ENCODE peak calls at places on chromosomes 4 and X, in seven cellular contexts. One of them, this sample, is unnamed. For H3K9me3, the result is how much of the 10 kb centered on the place peaks cover.

GRCh38 chr4:87078987-87079469 is 141.4 kb downstream of the KLHL8 start:
- DNase-seq in neuronal stem cell: no peak
- DNase-seq in osteoblast: no peak
- DNase-seq in K562: no peak
- DNase-seq in cardiac muscle cell: no peak
- DNase-seq in fibroblast of lung: peak
- DNase-seq in breast epithelium: no peak
- DNase-seq in this sample: no peak

GRCh38 chr4:23333946-23334878 is 555.6 kb downstream of the PPARGC1A start:
- DNase-seq in neuronal stem cell: no peak
- DNase-seq in osteoblast: no peak
- DNase-seq in K562: peak
- DNase-seq in cardiac muscle cell: peak
- DNase-seq in fibroblast of lung: peak
- DNase-seq in breast epithelium: no peak
- DNase-seq in this sample: no peak

GRCh38 chr4:92236907-92237306 is 66.9 kb upstream of the GRID2 start:
- DNase-seq in neuronal stem cell: no peak
- DNase-seq in osteoblast: no peak
- DNase-seq in K562: no peak
- DNase-seq in cardiac muscle cell: no peak
- DNase-seq in fibroblast of lung: peak
- DNase-seq in breast epithelium: no peak
- DNase-seq in this sample: no peak

GRCh38 chrX:45851434-45851991 is 650.8 kb upstream of the DIPK2B start:
- DNase-seq in neuronal stem cell: no peak
- DNase-seq in osteoblast: peak
- DNase-seq in K562: no peak
- DNase-seq in cardiac muscle cell: peak
- DNase-seq in fibroblast of lung: no peak
- DNase-seq in breast epithelium: no peak
- DNase-seq in this sample: peak

GRCh38 chr4:23884731-23885130 is 5.1 kb downstream of the PPARGC1A start:
- DNase-seq in neuronal stem cell: no peak
- DNase-seq in osteoblast: no peak
- DNase-seq in K562: no peak
- DNase-seq in cardiac muscle cell: no peak
- DNase-seq in fibroblast of lung: no peak
- DNase-seq in breast epithelium: no peak
- DNase-seq in this sample: no peak

GRCh38 chr4:22515145-22515887 is 550 bp downstream of the ADGRA3 start:
- DNase-seq in neuronal stem cell: peak
- DNase-seq in osteoblast: peak
- DNase-seq in K562: peak
- DNase-seq in cardiac muscle cell: peak
- DNase-seq in fibroblast of lung: peak
- DNase-seq in breast epithelium: peak
- DNase-seq in this sample: no peak

GRCh38 chr4:6038711-6039110 is 20.5 kb upstream of the C4orf50 start:
- DNase-seq in neuronal stem cell: no peak
- DNase-seq in osteoblast: peak
- DNase-seq in K562: no peak
- DNase-seq in cardiac muscle cell: no peak
- DNase-seq in fibroblast of lung: no peak
- DNase-seq in breast epithelium: no peak
- DNase-seq in this sample: no peak

GRCh38 chr4:151955721-151956340 is 195.0 kb upstream of the GATB start:
- DNase-seq in neuronal stem cell: no peak
- DNase-seq in osteoblast: no peak
- DNase-seq in K562: no peak
- DNase-seq in cardiac muscle cell: no peak
- DNase-seq in fibroblast of lung: peak
- DNase-seq in breast epithelium: no peak
- DNase-seq in this sample: no peak

GRCh38 chr4:88320780-88321373 is 36.5 kb upstream of the PPM1K start:
- DNase-seq in neuronal stem cell: no peak
- DNase-seq in osteoblast: peak
- DNase-seq in K562: no peak
- DNase-seq in cardiac muscle cell: no peak
- DNase-seq in fibroblast of lung: peak
- DNase-seq in breast epithelium: no peak
- DNase-seq in this sample: no peak

GRCh38 chrX:134718329-134719317 is 60.4 kb upstream of the PLAC1 start:
- DNase-seq in neuronal stem cell: no peak
- DNase-seq in osteoblast: peak
- DNase-seq in K562: no peak
- DNase-seq in cardiac muscle cell: no peak
- DNase-seq in fibroblast of lung: peak
- DNase-seq in breast epithelium: peak
- DNase-seq in this sample: no peak

GRCh38 chrX:41779941-41780340 is 56.0 kb downstream of the GPR82 start:
- DNase-seq in neuronal stem cell: no peak
- DNase-seq in osteoblast: no peak
- DNase-seq in K562: no peak
- DNase-seq in cardiac muscle cell: no peak
- DNase-seq in fibroblast of lung: no peak
- DNase-seq in breast epithelium: no peak
- DNase-seq in this sample: no peak

GRCh38 chr4:147580396-147580795 is 36.8 kb upstream of the TMEM184C start:
- DNase-seq in neuronal stem cell: no peak
- DNase-seq in osteoblast: no peak
- DNase-seq in K562: no peak
- DNase-seq in cardiac muscle cell: no peak
- DNase-seq in fibroblast of lung: no peak
- DNase-seq in breast epithelium: no peak
- DNase-seq in this sample: no peak

GRCh38 chr4:141346144-141346543 is 125.4 kb downstream of the ZNF330 start:
- DNase-seq in neuronal stem cell: no peak
- DNase-seq in osteoblast: no peak
- DNase-seq in K562: peak
- DNase-seq in cardiac muscle cell: peak
- DNase-seq in fibroblast of lung: peak
- DNase-seq in breast epithelium: no peak
- DNase-seq in this sample: no peak

GRCh38 chr4:5751918-5752802 is 41.2 kb downstream of the EVC start:
- DNase-seq in neuronal stem cell: peak
- DNase-seq in osteoblast: peak
- DNase-seq in K562: no peak
- DNase-seq in cardiac muscle cell: no peak
- DNase-seq in fibroblast of lung: peak
- DNase-seq in breast epithelium: no peak
- DNase-seq in this sample: no peak

GRCh38 chr4:156261230-156261629 is 307.6 kb upstream of the CTSO start:
- DNase-seq in neuronal stem cell: no peak
- DNase-seq in osteoblast: no peak
- DNase-seq in K562: no peak
- DNase-seq in cardiac muscle cell: no peak
- DNase-seq in fibroblast of lung: no peak
- DNase-seq in breast epithelium: no peak
- DNase-seq in this sample: no peak

GRCh38 chr4:113869743-113870375 is 108.3 kb upstream of the CAMK2D start:
- DNase-seq in neuronal stem cell: no peak
- DNase-seq in osteoblast: peak
- DNase-seq in K562: no peak
- DNase-seq in cardiac muscle cell: no peak
- DNase-seq in fibroblast of lung: peak
- DNase-seq in breast epithelium: no peak
- DNase-seq in this sample: no peak

GRCh38 chr4:30720021-30720655 is at the start of gene PCDH7:
- DNase-seq in neuronal stem cell: peak
- DNase-seq in osteoblast: peak
- DNase-seq in K562: no peak
- DNase-seq in cardiac muscle cell: peak
- DNase-seq in fibroblast of lung: peak
- DNase-seq in breast epithelium: no peak
- DNase-seq in this sample: no peak

GRCh38 chr4:153271820-153272219 is 67.6 kb downstream of the TRIM2 start:
- DNase-seq in neuronal stem cell: no peak
- DNase-seq in osteoblast: no peak
- DNase-seq in K562: no peak
- DNase-seq in cardiac muscle cell: no peak
- DNase-seq in fibroblast of lung: no peak
- DNase-seq in breast epithelium: no peak
- DNase-seq in this sample: no peak

GRCh38 chr4:6622744-6623143 is 17.7 kb upstream of the MRFAP1 start:
- DNase-seq in neuronal stem cell: no peak
- DNase-seq in osteoblast: no peak
- DNase-seq in K562: no peak
- DNase-seq in cardiac muscle cell: no peak
- DNase-seq in fibroblast of lung: no peak
- DNase-seq in breast epithelium: no peak
- DNase-seq in this sample: no peak

GRCh38 chrX:16488959-16489358 is 161.0 kb upstream of the S100G start:
- DNase-seq in neuronal stem cell: no peak
- DNase-seq in osteoblast: no peak
- DNase-seq in K562: no peak
- DNase-seq in cardiac muscle cell: no peak
- DNase-seq in fibroblast of lung: no peak
- DNase-seq in breast epithelium: no peak
- DNase-seq in this sample: no peak

GRCh38 chr4:140976768-140977167 is 156.5 kb downstream of the RNF150 start:
- DNase-seq in neuronal stem cell: no peak
- DNase-seq in osteoblast: no peak
- DNase-seq in K562: no peak
- DNase-seq in cardiac muscle cell: no peak
- DNase-seq in fibroblast of lung: no peak
- DNase-seq in breast epithelium: no peak
- DNase-seq in this sample: no peak

GRCh38 chr4:150862829-150863228 is 152.3 kb downstream of the LRBA start:
- DNase-seq in neuronal stem cell: no peak
- DNase-seq in osteoblast: no peak
- DNase-seq in K562: no peak
- DNase-seq in cardiac muscle cell: no peak
- DNase-seq in fibroblast of lung: no peak
- DNase-seq in breast epithelium: no peak
- DNase-seq in this sample: no peak

GRCh38 chr4:82425478-82425877 is 4.8 kb downstream of the HNRNPDL start:
- DNase-seq in neuronal stem cell: no peak
- DNase-seq in osteoblast: no peak
- DNase-seq in K562: no peak
- DNase-seq in cardiac muscle cell: no peak
- DNase-seq in fibroblast of lung: no peak
- DNase-seq in breast epithelium: no peak
- DNase-seq in this sample: no peak

GRCh38 chrX:69968956-69969355 is 80.8 kb downstream of the AWAT2 start:
- DNase-seq in neuronal stem cell: no peak
- DNase-seq in osteoblast: no peak
- DNase-seq in K562: no peak
- DNase-seq in cardiac muscle cell: no peak
- DNase-seq in fibroblast of lung: no peak
- DNase-seq in breast epithelium: no peak
- DNase-seq in this sample: no peak

GRCh38 chr4:173469622-173470021 is 60.4 kb downstream of the HAND2 start:
- DNase-seq in neuronal stem cell: no peak
- DNase-seq in osteoblast: no peak
- DNase-seq in K562: no peak
- DNase-seq in cardiac muscle cell: no peak
- DNase-seq in fibroblast of lung: no peak
- DNase-seq in breast epithelium: no peak
- DNase-seq in this sample: no peak

GRCh38 chr4:53186714-53187358 is 179.0 kb downstream of the SCFD2 start:
- DNase-seq in neuronal stem cell: no peak
- DNase-seq in osteoblast: no peak
- DNase-seq in K562: no peak
- DNase-seq in cardiac muscle cell: no peak
- DNase-seq in fibroblast of lung: no peak
- DNase-seq in breast epithelium: no peak
- DNase-seq in this sample: no peak

GRCh38 chr4:20085156-20085555 is 166.5 kb upstream of the SLIT2 start:
- DNase-seq in neuronal stem cell: no peak
- DNase-seq in osteoblast: no peak
- DNase-seq in K562: no peak
- DNase-seq in cardiac muscle cell: no peak
- DNase-seq in fibroblast of lung: no peak
- DNase-seq in breast epithelium: no peak
- DNase-seq in this sample: no peak

GRCh38 chr4:102735578-102735977 is 25.2 kb downstream of the MANBA start:
- DNase-seq in neuronal stem cell: no peak
- DNase-seq in osteoblast: no peak
- DNase-seq in K562: no peak
- DNase-seq in cardiac muscle cell: no peak
- DNase-seq in fibroblast of lung: no peak
- DNase-seq in breast epithelium: no peak
- DNase-seq in this sample: no peak
- H3K9me3 ChIP-seq in neuronal stem cell: under half
- H3K9me3 ChIP-seq in osteoblast: under half
- H3K9me3 ChIP-seq in K562: under half
- H3K9me3 ChIP-seq in cardiac muscle cell: under half
- H3K9me3 ChIP-seq in fibroblast of lung: under half
- H3K9me3 ChIP-seq in breast epithelium: under half
- H3K9me3 ChIP-seq in this sample: under half

DNA sequence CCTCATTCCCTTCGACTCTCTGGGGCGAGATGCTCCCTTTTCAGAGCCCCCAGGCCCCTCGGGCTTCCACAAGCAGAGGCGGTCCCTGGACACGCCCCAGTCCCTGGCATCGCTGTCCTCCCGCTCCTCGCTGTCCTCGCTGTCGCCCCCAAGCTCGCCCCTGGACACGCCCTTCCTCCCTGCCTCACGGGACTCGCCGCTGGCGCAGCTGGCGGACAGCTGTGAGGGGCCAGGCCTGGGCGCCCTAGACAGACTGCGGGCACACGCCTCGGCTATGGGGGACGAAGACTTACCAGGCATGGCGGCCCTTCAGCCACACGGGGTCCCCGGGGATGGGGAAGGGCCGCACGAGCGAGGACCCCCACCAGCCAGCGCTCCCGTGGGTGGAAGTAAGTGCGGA is 39.5 kb upstream of the CLCN4 start:
- DNase-seq in neuronal stem cell: no peak
- DNase-seq in osteoblast: no peak
- DNase-seq in K562: no peak
- DNase-seq in cardiac muscle cell: no peak
- DNase-seq in fibroblast of lung: no peak
- DNase-seq in breast epithelium: no peak
- DNase-seq in this sample: no peak
- H3K9me3 ChIP-seq in neuronal stem cell: under half
- H3K9me3 ChIP-seq in osteoblast: under half
- H3K9me3 ChIP-seq in K562: under half
- H3K9me3 ChIP-seq in cardiac muscle cell: under half
- H3K9me3 ChIP-seq in fibroblast of lung: under half
- H3K9me3 ChIP-seq in breast epithelium: under half
- H3K9me3 ChIP-seq in this sample: under half

GRCh38 chr4:98845960-98846359 is 83.0 kb downstream of the EIF4E start:
- DNase-seq in neuronal stem cell: peak
- DNase-seq in osteoblast: no peak
- DNase-seq in K562: no peak
- DNase-seq in cardiac muscle cell: no peak
- DNase-seq in fibroblast of lung: no peak
- DNase-seq in breast epithelium: no peak
- DNase-seq in this sample: no peak
- H3K9me3 ChIP-seq in neuronal stem cell: under half
- H3K9me3 ChIP-seq in osteoblast: under half
- H3K9me3 ChIP-seq in K562: under half
- H3K9me3 ChIP-seq in cardiac muscle cell: under half
- H3K9me3 ChIP-seq in fibroblast of lung: under half
- H3K9me3 ChIP-seq in breast epithelium: under half
- H3K9me3 ChIP-seq in this sample: under half

DNA sequence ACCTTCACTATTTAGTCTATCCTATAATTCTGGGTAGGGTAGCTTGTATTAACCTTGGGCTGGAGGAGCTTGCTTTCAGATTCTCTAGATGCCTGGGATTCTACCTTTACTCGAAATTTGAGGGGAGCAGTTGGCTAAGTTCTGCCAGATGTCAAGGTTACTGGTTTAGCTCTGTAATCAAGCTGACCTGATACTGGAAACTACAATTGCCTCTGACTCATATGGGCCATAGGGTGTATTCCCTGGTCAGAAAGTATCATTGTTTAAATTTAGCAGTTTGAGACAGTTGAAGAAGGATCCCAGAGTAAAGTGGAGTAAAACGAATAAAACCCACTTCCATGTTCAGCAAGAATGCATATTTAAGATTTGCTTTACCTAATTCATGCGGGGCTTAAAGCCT is 337.6 kb downstream of the SPIN4 start:
- DNase-seq in neuronal stem cell: no peak
- DNase-seq in osteoblast: no peak
- DNase-seq in K562: no peak
- DNase-seq in cardiac muscle cell: no peak
- DNase-seq in fibroblast of lung: no peak
- DNase-seq in breast epithelium: no peak
- DNase-seq in this sample: no peak
- H3K9me3 ChIP-seq in neuronal stem cell: under half
- H3K9me3 ChIP-seq in osteoblast: under half
- H3K9me3 ChIP-seq in K562: under half
- H3K9me3 ChIP-seq in cardiac muscle cell: under half
- H3K9me3 ChIP-seq in fibroblast of lung: under half
- H3K9me3 ChIP-seq in breast epithelium: under half
- H3K9me3 ChIP-seq in this sample: under half

This sample was measured in T-helper 17 cell.